ENCODE peak calls at places on chromosome 14, in eight cellular contexts. M is mucosa of descending colon; N is psoas muscle; Q is cardiac muscle cell; H is naive thymus-derived CD4-positive, alpha-beta T cell; X is CD8-positive, alpha-beta T cell; O is neural progenitor cell; G is GM23248. J is an unnamed sample.

GRCh38 chr14:67004521-67004920 is 184.7 kb upstream of the GARIN2 start:
- DNase-seq in M (no peak), N (no peak), Q (no peak), H (no peak), X (no peak), O (no peak), G (peak; percentile 62), J (no peak)

GRCh38 chr14:77306406-77307098 is 14.1 kb downstream of the POMT2 start:
- DNase-seq in M (no peak), N (no peak), Q (no peak), H (no peak), X (no peak), O (peak; percentile 34), G (peak; percentile 21), J (no peak)

GRCh38 chr14:54038724-54039123 is 82.1 kb upstream of the BMP4 start:
- DNase-seq in M (no peak), N (no peak), Q (no peak), H (no peak), X (no peak), O (no peak), G (no peak), J (no peak)

GRCh38 chr14:64801800-64802199 is 77.9 kb downstream of the SPTB start:
- DNase-seq in M (no peak), N (no peak), Q (peak; percentile 12), H (no peak), X (no peak), O (peak; percentile 77), G (peak; percentile 36), J (no peak)

GRCh38 chr14:56870336-56870735 is 60.1 kb upstream of the OTX2 start:
- DNase-seq in M (no peak), N (no peak), Q (no peak), H (no peak), X (no peak), O (no peak), G (no peak), J (no peak)

GRCh38 chr14:103927566-103927965 is 690 bp upstream of the TDRD9 start:
- DNase-seq in M (no peak), N (no peak), Q (no peak), H (no peak), X (no peak), O (no peak), G (no peak), J (no peak)

GRCh38 chr14:79483989-79484388 is 727.3 kb downstream of the DIO2 start:
- DNase-seq in M (no peak), N (no peak), Q (no peak), H (no peak), X (no peak), O (peak; percentile 15), G (no peak), J (no peak)

GRCh38 chr14:78970677-78971076 is 800.5 kb downstream of the NRXN3 start:
- DNase-seq in M (no peak), N (no peak), Q (no peak), H (no peak), X (no peak), O (peak; percentile 31), G (no peak), J (no peak)

GRCh38 chr14:60514378-60515243 is 5.7 kb downstream of the SIX6 start:
- DNase-seq in M (no peak), N (peak; percentile 61), Q (peak; percentile 6), H (no peak), X (no peak), O (peak; percentile 97), G (peak; percentile 32), J (peak; percentile 25)

GRCh38 chr14:94423465-94424056 is 29.0 kb downstream of the SERPINA11 start:
- DNase-seq in M (peak; percentile 62), N (peak; percentile 57), Q (peak; percentile 80), H (no peak), X (no peak), O (peak; percentile 89), G (peak; percentile 84), J (peak; percentile 78)

GRCh38 chr14:23061995-23062394 is 4.7 kb upstream of the CDH24 start:
- DNase-seq in M (no peak), N (peak; percentile 70), Q (peak; percentile 98), H (no peak), X (no peak), O (no peak), G (peak; percentile 89), J (peak; percentile 79)

DNA sequence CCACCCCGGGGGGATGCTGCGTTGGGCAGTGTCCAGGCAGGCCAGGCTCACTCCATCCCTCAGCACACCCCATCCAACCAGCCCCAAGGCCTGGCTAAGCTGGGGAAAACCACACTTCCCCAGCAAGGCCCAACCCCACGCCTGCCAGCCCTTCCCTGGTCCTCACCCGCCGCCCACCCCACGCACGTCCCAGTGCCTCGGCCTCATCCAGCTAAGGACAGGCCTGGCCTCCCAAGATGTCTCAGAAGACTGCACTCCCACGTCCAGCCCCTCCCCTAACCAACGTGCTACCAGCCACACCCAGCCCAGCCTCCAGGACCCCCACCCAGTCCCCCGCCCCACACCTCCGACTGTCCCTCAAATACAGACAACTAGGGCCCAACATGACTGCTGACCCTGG is 9.8 kb downstream of the JAG2 start:
- DNase-seq in M (no peak), N (no peak), Q (no peak), H (no peak), X (no peak), O (no peak), G (no peak), J (no peak)
- H3K36me3 ChIP-seq in M (no peaks in the 10 kb centered on the region), N (no peaks in the 10 kb centered on the region), Q (no peaks in the 10 kb centered on the region), H (no peaks in the 10 kb centered on the region), X (no peaks in the 10 kb centered on the region), O (no peaks in the 10 kb centered on the region), G (no peaks in the 10 kb centered on the region), J (no peaks in the 10 kb centered on the region)

GRCh38 chr14:37483672-37484071 is 111.4 kb downstream of the FOXA1 start:
- DNase-seq in M (no peak), N (no peak), Q (no peak), H (no peak), X (no peak), O (no peak), G (no peak), J (no peak)

GRCh38 chr14:37480446-37481290 is 114.4 kb downstream of the FOXA1 start:
- DNase-seq in M (no peak), N (no peak), Q (no peak), H (no peak), X (no peak), O (no peak), G (no peak), J (no peak)

DNA sequence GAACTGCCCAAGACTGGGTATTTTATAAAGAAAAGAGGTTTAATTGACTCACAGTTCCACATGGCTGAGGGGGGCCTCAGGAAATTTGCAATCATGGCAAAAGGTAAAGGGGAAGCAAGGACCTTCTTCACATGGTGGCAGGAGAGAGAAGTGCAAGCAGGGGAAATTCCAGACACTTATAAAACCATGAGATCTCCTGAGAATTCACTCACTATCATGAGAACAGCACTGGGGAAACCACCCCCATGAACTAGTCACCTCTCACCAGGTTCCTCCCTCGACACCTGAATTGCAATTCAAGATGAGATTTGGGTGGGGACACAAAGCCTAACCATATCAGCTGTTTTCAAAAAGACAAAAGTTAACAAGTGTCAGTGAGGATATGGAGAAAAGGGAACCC is 112.6 kb downstream of the FOXA1 start:
- DNase-seq in M (no peak), N (no peak), Q (no peak), H (no peak), X (no peak), O (no peak), G (no peak), J (no peak)
- H3K36me3 ChIP-seq in M (no peaks in the 10 kb centered on the region), N (no peaks in the 10 kb centered on the region), Q (no peaks in the 10 kb centered on the region), H (no peaks in the 10 kb centered on the region), X (no peaks in the 10 kb centered on the region), O (no peaks in the 10 kb centered on the region), G (no peaks in the 10 kb centered on the region), J (no peaks in the 10 kb centered on the region)

GRCh38 chr14:34527591-34527990 is 11.9 kb downstream of the EAPP start:
- DNase-seq in M (no peak), N (no peak), Q (no peak), H (no peak), X (no peak), O (no peak), G (no peak), J (no peak)

DNA sequence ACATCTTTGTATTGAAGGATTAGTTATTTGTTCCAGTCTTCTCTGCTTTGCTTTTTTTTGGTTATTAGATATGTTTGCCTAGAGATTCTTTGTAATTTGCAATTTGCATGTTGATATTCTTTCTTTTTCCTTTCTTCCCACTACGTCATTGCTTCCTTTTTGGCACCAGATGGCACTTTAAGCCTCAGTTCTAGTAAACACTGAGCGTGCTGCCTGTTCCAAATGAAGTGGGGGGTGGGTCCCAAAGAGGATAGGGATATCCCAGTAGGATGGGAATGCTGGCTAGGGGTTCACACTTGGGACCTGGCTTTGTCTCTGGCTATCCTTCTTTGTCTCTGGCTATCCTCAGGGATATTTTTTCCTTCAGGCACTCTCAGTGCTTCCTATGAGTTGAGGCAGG is 17.0 kb downstream of the EAPP start:
- DNase-seq in M (no peak), N (no peak), Q (no peak), H (no peak), X (no peak), O (no peak), G (no peak), J (no peak)
- H3K36me3 ChIP-seq in M (peaks cover 10% of the 10 kb centered on the region), N (peaks cover 18% of the 10 kb centered on the region), Q (peaks cover 55% of the 10 kb centered on the region), H (peaks cover 48% of the 10 kb centered on the region), X (peaks cover 57% of the 10 kb centered on the region), O (no peaks in the 10 kb centered on the region), G (peaks cover 53% of the 10 kb centered on the region), J (peaks cover 51% of the 10 kb centered on the region)

GRCh38 chr14:76168531-76168930 is 16.8 kb downstream of the GPATCH2L start:
- DNase-seq in M (no peak), N (no peak), Q (no peak), H (no peak), X (no peak), O (no peak), G (peak; percentile 7), J (no peak)
- H3K36me3 ChIP-seq in M (no peaks in the 10 kb centered on the region), N (peaks cover 21% of the 10 kb centered on the region), Q (peaks cover 28% of the 10 kb centered on the region), H (peaks cover 22% of the 10 kb centered on the region), X (peaks cover 9% of the 10 kb centered on the region), O (peaks cover 28% of the 10 kb centered on the region), G (peaks cover 45% of the 10 kb centered on the region), J (peaks cover 17% of the 10 kb centered on the region)

DNA sequence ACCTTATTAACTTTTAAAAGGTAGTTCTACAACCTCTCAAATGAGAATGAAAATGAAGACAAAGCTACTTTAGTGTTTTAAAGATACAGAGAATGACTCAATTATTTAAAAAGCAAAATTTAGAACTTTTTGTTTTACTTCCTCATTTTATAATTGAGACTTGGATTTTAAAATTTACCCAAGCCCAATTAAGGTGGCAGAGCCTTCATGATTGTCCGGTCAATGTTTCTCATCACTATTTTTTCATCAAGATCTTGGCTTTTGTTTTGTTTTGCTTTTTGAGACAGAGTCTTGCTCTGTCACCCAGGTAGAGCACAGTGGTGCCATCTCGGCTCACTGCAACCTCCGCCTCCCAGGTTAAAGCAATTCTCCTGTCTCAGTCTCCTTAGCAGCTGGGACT is 32.7 kb downstream of the PPP4R3A start:
- DNase-seq in M (no peak), N (no peak), Q (no peak), H (no peak), X (no peak), O (no peak), G (no peak), J (no peak)
- H3K36me3 ChIP-seq in M (peaks cover 14% of the 10 kb centered on the region), N (peaks cover 3% of the 10 kb centered on the region), Q (peaks cover 84% of the 10 kb centered on the region), H (peaks cover 28% of the 10 kb centered on the region), X (peaks cover 40% of the 10 kb centered on the region), O (peaks cover 60% of the 10 kb centered on the region), G (peaks cover 79% of the 10 kb centered on the region), J (peaks cover 37% of the 10 kb centered on the region)

GRCh38 chr14:92680781-92681650 is 67.4 kb downstream of the LGMN start:
- DNase-seq in M (peak; percentile 79), N (peak; percentile 67), Q (peak; percentile 84), H (peak; percentile 63), X (peak; percentile 84), O (peak; percentile 88), G (peak; percentile 83), J (peak; percentile 72)
- H3K36me3 ChIP-seq in M (no peaks in the 10 kb centered on the region), N (no peaks in the 10 kb centered on the region), Q (no peaks in the 10 kb centered on the region), H (peaks cover 53% of the 10 kb centered on the region), X (peaks cover 65% of the 10 kb centered on the region), O (no peaks in the 10 kb centered on the region), G (no peaks in the 10 kb centered on the region), J (no peaks in the 10 kb centered on the region)

GRCh38 chr14:96532632-96533031 is 30.4 kb downstream of the PAPOLA start:
- DNase-seq in M (no peak), N (no peak), Q (no peak), H (no peak), X (no peak), O (no peak), G (no peak), J (no peak)
- H3K36me3 ChIP-seq in M (no peaks in the 10 kb centered on the region), N (peaks cover 3% of the 10 kb centered on the region), Q (peaks cover 40% of the 10 kb centered on the region), H (peaks cover 2% of the 10 kb centered on the region), X (peaks cover 16% of the 10 kb centered on the region), O (peaks cover 32% of the 10 kb centered on the region), G (peaks cover 76% of the 10 kb centered on the region), J (peaks cover 8% of the 10 kb centered on the region)